ENCODE peak calls at places on chromosomes 12 and 14, in seven cellular contexts. One of them, this sample, is unnamed. For H3K4me1, the result is how much of the 10 kb centered on the place peaks cover.

GRCh38 chr12:120301962-120302815 is at the start of gene SIRT4:
- DNase-seq in HepG2: peak
- DNase-seq in sigmoid colon: peak
- DNase-seq in prostate gland: peak
- DNase-seq in transverse colon: peak
- DNase-seq in stomach: peak
- DNase-seq in suprapubic skin: peak
- DNase-seq in this sample: peak

GRCh38 chr14:77026930-77027537 is 1.5 kb downstream of the IRF2BPL start:
- DNase-seq in HepG2: no peak
- DNase-seq in sigmoid colon: peak
- DNase-seq in prostate gland: no peak
- DNase-seq in transverse colon: no peak
- DNase-seq in stomach: peak
- DNase-seq in suprapubic skin: peak
- DNase-seq in this sample: no peak

GRCh38 chr14:33781267-33781666 is 169.6 kb downstream of the EGLN3 start:
- DNase-seq in HepG2: no peak
- DNase-seq in sigmoid colon: no peak
- DNase-seq in prostate gland: no peak
- DNase-seq in transverse colon: no peak
- DNase-seq in stomach: no peak
- DNase-seq in suprapubic skin: no peak
- DNase-seq in this sample: no peak

GRCh38 chr12:103558879-103559278 is 28.2 kb upstream of the STAB2 start:
- DNase-seq in HepG2: no peak
- DNase-seq in sigmoid colon: no peak
- DNase-seq in prostate gland: no peak
- DNase-seq in transverse colon: no peak
- DNase-seq in stomach: no peak
- DNase-seq in suprapubic skin: no peak
- DNase-seq in this sample: no peak

GRCh38 chr14:92314182-92314581 is 8.8 kb upstream of the SLC24A4 start:
- DNase-seq in HepG2: no peak
- DNase-seq in sigmoid colon: no peak
- DNase-seq in prostate gland: no peak
- DNase-seq in transverse colon: no peak
- DNase-seq in stomach: no peak
- DNase-seq in suprapubic skin: no peak
- DNase-seq in this sample: no peak

GRCh38 chr14:64388533-64389243 is 535 bp downstream of the MTHFD1 start:
- DNase-seq in HepG2: peak
- DNase-seq in sigmoid colon: no peak
- DNase-seq in prostate gland: peak
- DNase-seq in transverse colon: peak
- DNase-seq in stomach: peak
- DNase-seq in suprapubic skin: peak
- DNase-seq in this sample: no peak

GRCh38 chr12:17284873-17285272 is 678.9 kb upstream of the LMO3 start:
- DNase-seq in HepG2: no peak
- DNase-seq in sigmoid colon: no peak
- DNase-seq in prostate gland: no peak
- DNase-seq in transverse colon: no peak
- DNase-seq in stomach: no peak
- DNase-seq in suprapubic skin: no peak
- DNase-seq in this sample: no peak

GRCh38 chr12:131089526-131090253 is 136.0 kb downstream of the ADGRD1 start:
- DNase-seq in HepG2: no peak
- DNase-seq in sigmoid colon: peak
- DNase-seq in prostate gland: no peak
- DNase-seq in transverse colon: no peak
- DNase-seq in stomach: no peak
- DNase-seq in suprapubic skin: peak
- DNase-seq in this sample: no peak

GRCh38 chr12:32240210-32240609 is 133.6 kb downstream of the BICD1 start:
- DNase-seq in HepG2: no peak
- DNase-seq in sigmoid colon: no peak
- DNase-seq in prostate gland: no peak
- DNase-seq in transverse colon: no peak
- DNase-seq in stomach: no peak
- DNase-seq in suprapubic skin: no peak
- DNase-seq in this sample: no peak

GRCh38 chr14:104553166-104554087 is 26.1 kb upstream of the C14orf180 start:
- DNase-seq in HepG2: no peak
- DNase-seq in sigmoid colon: peak
- DNase-seq in prostate gland: no peak
- DNase-seq in transverse colon: no peak
- DNase-seq in stomach: no peak
- DNase-seq in suprapubic skin: peak
- DNase-seq in this sample: no peak

GRCh38 chr12:40903040-40903439 is 210.8 kb downstream of the CNTN1 start:
- DNase-seq in HepG2: no peak
- DNase-seq in sigmoid colon: no peak
- DNase-seq in prostate gland: no peak
- DNase-seq in transverse colon: no peak
- DNase-seq in stomach: no peak
- DNase-seq in suprapubic skin: no peak
- DNase-seq in this sample: no peak

GRCh38 chr14:68523994-68524725 is 268.7 kb downstream of the ZFP36L1 start:
- DNase-seq in HepG2: no peak
- DNase-seq in sigmoid colon: no peak
- DNase-seq in prostate gland: no peak
- DNase-seq in transverse colon: no peak
- DNase-seq in stomach: no peak
- DNase-seq in suprapubic skin: no peak
- DNase-seq in this sample: no peak

GRCh38 chr12:96225003-96225855 is 31.1 kb downstream of the ELK3 start:
- DNase-seq in HepG2: no peak
- DNase-seq in sigmoid colon: no peak
- DNase-seq in prostate gland: no peak
- DNase-seq in transverse colon: no peak
- DNase-seq in stomach: no peak
- DNase-seq in suprapubic skin: no peak
- DNase-seq in this sample: no peak

GRCh38 chr12:24222968-24223367 is 273.5 kb upstream of the SOX5 start:
- DNase-seq in HepG2: no peak
- DNase-seq in sigmoid colon: no peak
- DNase-seq in prostate gland: no peak
- DNase-seq in transverse colon: no peak
- DNase-seq in stomach: no peak
- DNase-seq in suprapubic skin: no peak
- DNase-seq in this sample: no peak

GRCh38 chr12:120234643-120235368 is 30.7 kb downstream of the PXN start:
- DNase-seq in HepG2: peak
- DNase-seq in sigmoid colon: peak
- DNase-seq in prostate gland: peak
- DNase-seq in transverse colon: peak
- DNase-seq in stomach: peak
- DNase-seq in suprapubic skin: peak
- DNase-seq in this sample: peak

GRCh38 chr12:25269701-25270100 is 19.0 kb upstream of the KRAS start:
- DNase-seq in HepG2: no peak
- DNase-seq in sigmoid colon: no peak
- DNase-seq in prostate gland: no peak
- DNase-seq in transverse colon: no peak
- DNase-seq in stomach: no peak
- DNase-seq in suprapubic skin: no peak
- DNase-seq in this sample: no peak

GRCh38 chr14:74737753-74738325 is 24.9 kb downstream of the FCF1 start:
- DNase-seq in HepG2: no peak
- DNase-seq in sigmoid colon: no peak
- DNase-seq in prostate gland: no peak
- DNase-seq in transverse colon: no peak
- DNase-seq in stomach: no peak
- DNase-seq in suprapubic skin: no peak
- DNase-seq in this sample: no peak

GRCh38 chr14:78313499-78313898 is 143.3 kb downstream of the NRXN3 start:
- DNase-seq in HepG2: no peak
- DNase-seq in sigmoid colon: no peak
- DNase-seq in prostate gland: no peak
- DNase-seq in transverse colon: no peak
- DNase-seq in stomach: no peak
- DNase-seq in suprapubic skin: no peak
- DNase-seq in this sample: no peak

GRCh38 chr14:90489916-90490726 is 93.3 kb downstream of the CALM1 start:
- DNase-seq in HepG2: no peak
- DNase-seq in sigmoid colon: no peak
- DNase-seq in prostate gland: no peak
- DNase-seq in transverse colon: no peak
- DNase-seq in stomach: no peak
- DNase-seq in suprapubic skin: no peak
- DNase-seq in this sample: no peak

GRCh38 chr14:65156568-65157366 is 54.5 kb upstream of the MAX start:
- DNase-seq in HepG2: no peak
- DNase-seq in sigmoid colon: no peak
- DNase-seq in prostate gland: no peak
- DNase-seq in transverse colon: peak
- DNase-seq in stomach: no peak
- DNase-seq in suprapubic skin: no peak
- DNase-seq in this sample: no peak

GRCh38 chr12:54021006-54021405 is 7.2 kb upstream of the HOXC6 start:
- DNase-seq in HepG2: no peak
- DNase-seq in sigmoid colon: no peak
- DNase-seq in prostate gland: no peak
- DNase-seq in transverse colon: no peak
- DNase-seq in stomach: no peak
- DNase-seq in suprapubic skin: no peak
- DNase-seq in this sample: no peak

GRCh38 chr12:109099426-109100020 is 2.1 kb downstream of the UNG start:
- DNase-seq in HepG2: no peak
- DNase-seq in sigmoid colon: no peak
- DNase-seq in prostate gland: no peak
- DNase-seq in transverse colon: no peak
- DNase-seq in stomach: no peak
- DNase-seq in suprapubic skin: peak
- DNase-seq in this sample: no peak

GRCh38 chr12:128833418-128833817 is 9.7 kb upstream of the SLC15A4 start:
- DNase-seq in HepG2: no peak
- DNase-seq in sigmoid colon: no peak
- DNase-seq in prostate gland: no peak
- DNase-seq in transverse colon: no peak
- DNase-seq in stomach: no peak
- DNase-seq in suprapubic skin: no peak
- DNase-seq in this sample: no peak

GRCh38 chr12:113260636-113261300 is 39.5 kb downstream of the TPCN1 start:
- DNase-seq in HepG2: no peak
- DNase-seq in sigmoid colon: no peak
- DNase-seq in prostate gland: no peak
- DNase-seq in transverse colon: no peak
- DNase-seq in stomach: no peak
- DNase-seq in suprapubic skin: no peak
- DNase-seq in this sample: no peak

GRCh38 chr12:42485823-42486222 is 103.7 kb downstream of the PRICKLE1 start:
- DNase-seq in HepG2: no peak
- DNase-seq in sigmoid colon: no peak
- DNase-seq in prostate gland: no peak
- DNase-seq in transverse colon: no peak
- DNase-seq in stomach: no peak
- DNase-seq in suprapubic skin: no peak
- DNase-seq in this sample: no peak

GRCh38 chr12:116259800-116260589 is 17.5 kb downstream of the MED13L start:
- DNase-seq in HepG2: no peak
- DNase-seq in sigmoid colon: no peak
- DNase-seq in prostate gland: no peak
- DNase-seq in transverse colon: no peak
- DNase-seq in stomach: no peak
- DNase-seq in suprapubic skin: no peak
- DNase-seq in this sample: no peak

GRCh38 chr12:115351513-115352077 is 667.6 kb upstream of the TBX3 start:
- DNase-seq in HepG2: no peak
- DNase-seq in sigmoid colon: no peak
- DNase-seq in prostate gland: no peak
- DNase-seq in transverse colon: no peak
- DNase-seq in stomach: no peak
- DNase-seq in suprapubic skin: no peak
- DNase-seq in this sample: no peak

GRCh38 chr12:104602426-104602825 is 145.7 kb downstream of the CHST11 start:
- DNase-seq in HepG2: no peak
- DNase-seq in sigmoid colon: no peak
- DNase-seq in prostate gland: no peak
- DNase-seq in transverse colon: no peak
- DNase-seq in stomach: no peak
- DNase-seq in suprapubic skin: no peak
- DNase-seq in this sample: no peak
- H3K4me1 ChIP-seq in HepG2: under half
- H3K4me1 ChIP-seq in sigmoid colon: under half
- H3K4me1 ChIP-seq in prostate gland: under half
- H3K4me1 ChIP-seq in transverse colon: under half
- H3K4me1 ChIP-seq in stomach: under half
- H3K4me1 ChIP-seq in suprapubic skin: under half
- H3K4me1 ChIP-seq in this sample: under half

GRCh38 chr12:94831081-94831747 is 172.3 kb downstream of the NDUFA12 start:
- DNase-seq in HepG2: no peak
- DNase-seq in sigmoid colon: no peak
- DNase-seq in prostate gland: no peak
- DNase-seq in transverse colon: peak
- DNase-seq in stomach: no peak
- DNase-seq in suprapubic skin: no peak
- DNase-seq in this sample: no peak
- TF ChIP-seq POLR2AphosphoS5 in HepG2: no peak
- TF ChIP-seq POLR2AphosphoS5 in sigmoid colon: no peak
- TF ChIP-seq POLR2AphosphoS5 in prostate gland: no peak
- TF ChIP-seq POLR2AphosphoS5 in transverse colon: no peak
- TF ChIP-seq POLR2AphosphoS5 in stomach: no peak
- TF ChIP-seq POLR2AphosphoS5 in suprapubic skin: no peak
- TF ChIP-seq POLR2AphosphoS5 in this sample: no peak

DNA sequence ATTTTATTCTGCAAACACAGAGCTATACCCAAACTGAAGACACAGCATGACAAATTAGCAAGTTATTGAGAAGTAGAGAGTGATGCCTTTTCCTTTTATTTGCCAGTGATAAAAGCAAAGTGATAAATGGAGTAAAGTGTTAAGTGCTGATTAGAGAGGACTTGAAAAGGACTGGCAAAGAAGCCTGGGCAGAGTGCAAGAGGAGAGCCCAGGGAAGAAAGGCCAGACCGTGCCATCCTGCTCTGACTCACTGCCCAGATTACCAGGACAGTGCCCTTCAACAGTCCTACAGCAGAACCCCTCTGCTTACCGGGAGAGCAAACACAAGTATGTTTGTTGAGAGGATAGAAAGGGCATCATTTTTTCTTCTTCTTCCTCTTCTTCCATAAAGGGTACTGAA is 106.5 kb downstream of the ETV6 start:
- DNase-seq in HepG2: no peak
- DNase-seq in sigmoid colon: peak
- DNase-seq in prostate gland: no peak
- DNase-seq in transverse colon: no peak
- DNase-seq in stomach: no peak
- DNase-seq in suprapubic skin: no peak
- DNase-seq in this sample: no peak
- H3K4me1 ChIP-seq in HepG2: under half
- H3K4me1 ChIP-seq in sigmoid colon: half or more
- H3K4me1 ChIP-seq in prostate gland: under half
- H3K4me1 ChIP-seq in transverse colon: under half
- H3K4me1 ChIP-seq in stomach: under half
- H3K4me1 ChIP-seq in suprapubic skin: under half
- H3K4me1 ChIP-seq in this sample: under half

GRCh38 chr14:36781897-36782296 is 120.2 kb downstream of the PAX9 start:
- DNase-seq in HepG2: no peak
- DNase-seq in sigmoid colon: no peak
- DNase-seq in prostate gland: no peak
- DNase-seq in transverse colon: no peak
- DNase-seq in stomach: no peak
- DNase-seq in suprapubic skin: no peak
- DNase-seq in this sample: no peak

GRCh38 chr14:36785511-36785910 is 123.9 kb downstream of the PAX9 start:
- DNase-seq in HepG2: no peak
- DNase-seq in sigmoid colon: no peak
- DNase-seq in prostate gland: no peak
- DNase-seq in transverse colon: no peak
- DNase-seq in stomach: no peak
- DNase-seq in suprapubic skin: no peak
- DNase-seq in this sample: no peak

GRCh38 chr14:36784541-36784940 is 122.9 kb downstream of the PAX9 start:
- DNase-seq in HepG2: no peak
- DNase-seq in sigmoid colon: no peak
- DNase-seq in prostate gland: no peak
- DNase-seq in transverse colon: no peak
- DNase-seq in stomach: no peak
- DNase-seq in suprapubic skin: no peak
- DNase-seq in this sample: no peak
- TF ChIP-seq POLR2AphosphoS5 in HepG2: no peak
- TF ChIP-seq POLR2AphosphoS5 in sigmoid colon: no peak
- TF ChIP-seq POLR2AphosphoS5 in prostate gland: no peak
- TF ChIP-seq POLR2AphosphoS5 in transverse colon: no peak
- TF ChIP-seq POLR2AphosphoS5 in stomach: no peak
- TF ChIP-seq POLR2AphosphoS5 in suprapubic skin: no peak
- TF ChIP-seq POLR2AphosphoS5 in this sample: no peak